ENCODE peak calls at places on chromosomes 3 and 15, in nine cellular contexts. O is fibroblast of lung, E is kidney, M is heart left ventricle, Z is lung, I is tibial artery, C is GM23338, V is PC-3, F is uterus. Q is an unnamed sample. For H3K4me1, the result is how much of the 10 kb centered on the place peaks cover.

GRCh38 chr3:42556089-42556632 is 25.6 kb downstream of the SEC22C start:
- DNase-seq in M (no peak), F (no peak), I (no peak), E (no peak), V (peak), O (no peak), Z (no peak), C (no peak), Q (no peak)

GRCh38 chr3:46710229-46710628 is 7.4 kb downstream of the PRSS50 start:
- DNase-seq in F (peak), Z (no peak), I (no peak), M (no peak), V (no peak), O (no peak), C (no peak), E (no peak), Q (no peak)

GRCh38 chr3:124107491-124107890 is 115.6 kb upstream of the ROPN1 start:
- DNase-seq in C (no peak), V (no peak), O (no peak), E (no peak), Z (no peak), I (no peak), M (peak), F (no peak), Q (no peak)

GRCh38 chr15:63403254-63403945 is 21.8 kb upstream of the CA12 start:
- DNase-seq in M (no peak), O (peak), I (no peak), V (peak), C (no peak), Z (no peak), E (no peak), F (no peak), Q (peak)

GRCh38 chr15:59492389-59493377 is 54.7 kb downstream of the FAM81A start:
- DNase-seq in M (peak), I (peak), V (peak), C (peak), F (peak), E (no peak), O (peak), Z (peak), Q (peak)

GRCh38 chr15:57780461-57780860 is 73.9 kb downstream of the POLR2M start:
- DNase-seq in Z (no peak), C (no peak), E (no peak), I (no peak), F (no peak), O (no peak), M (no peak), V (no peak), Q (no peak)

GRCh38 chr3:151214459-151214858 is 11.4 kb upstream of the GPR171 start:
- DNase-seq in I (no peak), V (no peak), C (peak), F (no peak), O (no peak), Z (no peak), M (no peak), E (no peak), Q (no peak)

GRCh38 chr3:71304684-71305083 is 278.8 kb downstream of the FOXP1 start:
- DNase-seq in I (peak), C (peak), E (no peak), M (no peak), V (peak), O (peak), F (peak), Z (no peak), Q (peak)

GRCh38 chr3:134361162-134361831 is 12.9 kb downstream of the AMOTL2 start:
- DNase-seq in E (peak), F (no peak), I (no peak), Z (no peak), O (no peak), C (no peak), V (no peak), M (peak), Q (no peak)

GRCh38 chr3:102176393-102176792 is 258.4 kb upstream of the ZPLD1 start:
- DNase-seq in E (no peak), Z (no peak), F (no peak), M (no peak), O (no peak), I (no peak), C (no peak), V (no peak), Q (no peak)

GRCh38 chr15:45139770-45140169 is 10.0 kb downstream of the DUOX1 start:
- DNase-seq in C (no peak), V (no peak), I (no peak), O (no peak), E (no peak), F (no peak), M (peak), Z (peak), Q (no peak)

GRCh38 chr3:169923831-169924230 is 12.5 kb downstream of the SAMD7 start:
- DNase-seq in C (no peak), Z (no peak), O (no peak), I (no peak), V (no peak), F (no peak), M (no peak), E (no peak), Q (no peak)

GRCh38 chr3:4752201-4753072 is 226.8 kb upstream of the BHLHE40 start:
- DNase-seq in O (no peak), V (no peak), I (no peak), M (no peak), Z (no peak), E (peak), C (no peak), F (no peak), Q (no peak)

GRCh38 chr3:61610316-61610715 is 48.9 kb downstream of the PTPRG start:
- DNase-seq in C (no peak), M (no peak), O (no peak), V (no peak), Z (no peak), I (no peak), E (no peak), F (no peak), Q (no peak)

GRCh38 chr3:108378153-108378951 is 82.0 kb downstream of the HHLA2 start:
- DNase-seq in I (no peak), M (no peak), O (no peak), F (no peak), Z (no peak), E (no peak), V (no peak), C (no peak), Q (no peak)

GRCh38 chr3:36381311-36381956 is 1.1 kb downstream of the STAC start:
- DNase-seq in O (no peak), Z (no peak), V (no peak), E (no peak), M (no peak), F (no peak), I (no peak), C (peak), Q (no peak)

GRCh38 chr3:123883656-123884257 is 375 bp downstream of the MYLK start:
- DNase-seq in O (peak), I (no peak), C (peak), F (peak), M (no peak), E (peak), V (no peak), Z (no peak), Q (peak)

GRCh38 chr15:70084461-70084860 is 13.3 kb downstream of the TLE3 start:
- DNase-seq in F (no peak), O (no peak), C (no peak), V (no peak), E (no peak), I (no peak), M (no peak), Z (no peak), Q (no peak)

GRCh38 chr3:152244156-152244888 is 24.4 kb upstream of the MBNL1 start:
- DNase-seq in C (no peak), O (no peak), M (no peak), V (no peak), Z (no peak), F (no peak), E (no peak), I (no peak), Q (no peak)

GRCh38 chr15:65309882-65310418 is 5.5 kb downstream of the RNU5B-1 start:
- DNase-seq in Z (no peak), V (no peak), C (no peak), E (peak), I (no peak), O (peak), M (no peak), F (no peak), Q (no peak)

GRCh38 chr3:40191850-40192448 is 117.6 kb upstream of the EIF1B start:
- DNase-seq in C (peak), V (peak), I (peak), M (peak), E (no peak), F (peak), Z (peak), O (peak), Q (no peak)

GRCh38 chr3:56837196-56837955 is 35.6 kb upstream of the ARHGEF3 start:
- DNase-seq in C (no peak), O (no peak), E (no peak), V (no peak), Z (no peak), F (no peak), I (no peak), M (no peak), Q (no peak)

GRCh38 chr3:156843071-156843808 is 17.1 kb downstream of the LEKR1 start:
- DNase-seq in M (no peak), Z (no peak), F (no peak), V (no peak), E (no peak), O (peak), C (no peak), I (no peak), Q (no peak)

GRCh38 chr3:156837130-156837529 is 11.0 kb downstream of the LEKR1 start:
- DNase-seq in O (no peak), E (no peak), M (no peak), Z (no peak), C (no peak), I (no peak), F (no peak), V (peak), Q (no peak)

GRCh38 chr3:156838035-156838434 is 11.9 kb downstream of the LEKR1 start:
- DNase-seq in I (no peak), V (no peak), Z (no peak), O (no peak), E (no peak), C (no peak), F (no peak), M (no peak), Q (no peak)

GRCh38 chr3:156840826-156841689 is 14.9 kb downstream of the LEKR1 start:
- DNase-seq in V (no peak), O (no peak), Z (no peak), F (no peak), E (no peak), I (no peak), M (no peak), C (no peak), Q (no peak)
- TF ChIP-seq CTCF in V (no peak), O (no peak), Z (no peak), F (no peak), E (no peak), I (no peak), M (no peak), C (no peak), Q (no peak)

DNA sequence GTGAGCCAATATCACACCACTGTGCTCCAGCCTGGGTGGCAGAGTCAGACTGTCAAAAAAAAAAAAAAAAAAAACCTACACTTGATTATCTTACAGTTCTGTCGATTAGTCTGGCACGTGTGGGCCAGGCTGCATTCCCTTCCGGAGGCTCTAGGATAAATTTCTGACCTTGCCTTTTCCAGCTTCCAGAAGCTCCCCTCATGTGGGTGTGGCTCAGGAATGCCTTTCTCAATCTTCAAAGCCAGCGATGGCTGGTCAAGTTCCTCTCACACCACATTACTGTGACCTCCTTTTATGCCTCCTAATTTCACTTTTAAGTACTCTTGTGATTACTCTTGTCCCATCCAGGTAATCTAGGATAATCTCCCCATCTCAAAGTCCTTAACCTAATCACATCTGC is 58.2 kb upstream of the DUT start:
- DNase-seq in F (no peak), Z (no peak), C (peak), V (no peak), O (no peak), I (no peak), E (no peak), M (no peak), Q (no peak)
- H3K4me1 ChIP-seq in F (under half), Z (under half), C (under half), V (under half), O (under half), I (under half), E (under half), M (under half), Q (under half)

DNA sequence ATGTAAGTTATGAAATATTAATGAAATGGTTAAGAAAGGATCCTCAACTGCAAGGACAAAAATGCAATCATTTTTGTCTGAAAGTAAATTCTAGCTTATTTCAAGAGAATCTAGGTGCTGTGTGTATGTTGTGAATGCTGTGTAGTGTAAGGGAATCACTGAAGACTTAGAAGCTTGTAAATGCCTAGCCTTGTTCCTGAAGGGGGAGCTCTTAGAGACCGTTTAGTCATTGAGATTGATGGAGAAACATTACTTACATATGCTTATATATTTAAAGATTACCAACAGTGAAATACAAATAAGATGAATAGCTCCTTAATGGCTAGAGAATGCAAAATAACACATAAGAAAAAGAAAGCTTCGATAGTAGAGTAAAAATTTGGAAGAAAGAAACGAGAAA is 67.9 kb downstream of the CNTN4 start:
- DNase-seq in O (no peak), M (no peak), F (no peak), E (no peak), I (no peak), Z (no peak), V (no peak), C (peak), Q (no peak)
- TF ChIP-seq CTCF in O (no peak), M (peak), F (no peak), E (no peak), I (no peak), Z (no peak), V (no peak), C (peak), Q (no peak)

DNA sequence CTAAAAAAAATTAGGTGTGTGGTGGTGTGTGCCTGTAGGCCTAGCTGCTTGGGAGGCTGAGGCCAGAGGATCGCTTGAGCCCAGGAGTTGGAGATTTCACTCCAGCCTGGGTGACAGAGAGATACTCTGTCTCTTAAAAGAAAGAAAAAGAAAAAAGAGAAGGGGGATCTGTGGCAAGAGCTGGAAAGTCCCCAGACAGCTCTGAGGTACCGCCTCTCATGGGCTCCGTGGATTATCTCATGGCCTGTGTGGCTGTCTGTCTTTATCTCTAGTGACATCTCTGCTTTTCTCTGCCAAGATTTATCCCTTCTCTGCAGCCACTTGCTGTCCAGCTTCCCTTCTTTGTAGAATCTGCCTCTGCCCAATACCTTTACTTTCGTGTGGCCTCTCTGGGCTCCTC is 5.7 kb downstream of the EXOSC7 start:
- DNase-seq in I (no peak), F (no peak), O (no peak), Z (no peak), M (no peak), C (no peak), V (no peak), E (no peak), Q (no peak)
- H3K4me1 ChIP-seq in I (half or more), F (under half), O (under half), Z (under half), M (under half), C (under half), V (half or more), E (under half), Q (under half)

GRCh38 chr3:171565671-171566070 is 105.5 kb upstream of the TNIK start:
- DNase-seq in Z (no peak), V (peak), F (no peak), E (no peak), M (no peak), I (no peak), O (peak), C (no peak), Q (no peak)

GRCh38 chr3:171564723-171565122 is 104.5 kb upstream of the TNIK start:
- DNase-seq in C (no peak), F (no peak), I (no peak), V (no peak), M (no peak), E (no peak), Z (no peak), O (no peak), Q (no peak)

GRCh38 chr3:171565133-171565532 is 104.9 kb upstream of the TNIK start:
- DNase-seq in V (peak), O (no peak), E (no peak), C (no peak), Z (no peak), I (no peak), M (no peak), F (no peak), Q (no peak)

GRCh38 chr3:171569571-171570132 is 109.4 kb upstream of the TNIK start:
- DNase-seq in O (no peak), Z (no peak), M (no peak), V (peak), C (no peak), F (no peak), I (no peak), E (no peak), Q (no peak)

DNA sequence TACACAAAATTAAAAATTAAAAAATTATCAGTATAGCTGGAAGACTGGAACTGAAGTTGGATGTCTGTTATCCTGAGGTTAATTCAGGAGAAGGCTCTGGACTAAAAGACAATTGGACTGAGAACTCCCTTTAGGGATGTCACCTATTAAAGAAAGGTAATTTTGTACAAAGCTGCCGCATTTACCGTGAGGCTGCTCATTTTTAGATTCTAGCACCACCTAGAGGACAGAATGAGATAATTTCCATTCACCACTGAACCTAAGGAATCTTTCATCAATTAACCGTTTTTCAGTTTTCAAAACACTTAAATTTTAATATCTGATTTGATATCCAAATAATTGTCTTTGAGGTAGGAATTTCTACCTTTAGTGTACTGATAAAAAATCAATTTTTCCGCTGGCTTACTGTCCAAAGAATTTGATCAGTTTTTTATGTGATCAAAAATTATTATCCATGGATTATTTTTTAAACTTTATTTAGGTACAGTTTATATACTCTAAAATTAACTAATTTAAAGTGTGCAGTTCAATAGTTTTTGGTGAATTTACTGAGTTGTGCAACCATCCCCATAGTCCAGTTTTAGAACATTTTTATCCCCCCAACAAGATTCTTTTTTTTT is 106.7 kb upstream of the TNIK start:
- DNase-seq in M (no peak), F (no peak), I (no peak), Z (no peak), E (no peak), C (peak), V (peak), O (peak), Q (no peak)
- TF ChIP-seq CTCF in M (peak), F (peak), I (peak), Z (peak), E (peak), C (peak), V (peak), O (peak), Q (peak)

DNA sequence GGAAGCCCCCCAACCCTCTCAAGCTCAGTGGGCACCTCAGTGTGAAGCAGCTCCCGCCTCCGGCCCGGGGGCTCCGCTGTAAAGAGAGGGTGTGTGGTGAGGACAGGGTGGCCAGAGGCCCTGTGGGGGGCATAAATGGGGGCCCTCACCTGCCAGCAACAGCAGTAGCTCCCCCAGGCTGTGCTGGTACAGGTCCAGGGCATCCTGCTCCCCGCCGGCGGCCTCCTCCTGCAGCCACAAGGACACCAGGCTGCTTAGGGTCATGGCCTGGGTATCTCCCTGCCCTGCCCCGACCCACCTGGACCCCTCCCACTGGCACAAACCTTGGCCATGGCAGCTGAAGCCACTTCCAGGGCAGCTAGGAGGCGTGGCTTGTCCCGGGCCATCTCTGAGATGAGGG is 4.8 kb downstream of the ULK3 start:
- DNase-seq in V (no peak), C (no peak), Z (no peak), I (no peak), O (no peak), M (no peak), E (no peak), F (no peak), Q (no peak)
- H3K4me1 ChIP-seq in V (under half), C (under half), Z (under half), I (under half), O (under half), M (under half), E (under half), F (under half), Q (under half)

DNA sequence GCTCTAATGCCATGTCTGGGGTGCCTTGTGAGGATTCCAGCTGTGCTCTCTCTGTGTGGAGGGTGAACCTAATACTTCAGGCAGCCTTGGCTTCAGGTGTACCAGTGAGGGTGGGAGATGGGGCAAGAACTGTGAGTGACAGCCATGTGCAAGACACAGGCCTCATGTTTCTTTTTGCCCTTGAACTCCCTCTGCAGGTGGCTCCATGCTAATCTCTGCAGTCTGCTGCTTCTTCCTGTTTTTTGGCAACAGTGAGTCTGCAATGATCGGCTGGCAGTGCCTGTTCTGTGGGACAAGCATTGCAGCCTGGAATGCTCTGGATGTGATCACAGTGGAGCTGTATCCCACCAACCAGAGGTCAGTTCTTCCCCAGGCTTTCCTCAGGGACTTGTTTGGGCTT is 189.3 kb downstream of the SV2B start:
- DNase-seq in Z (no peak), C (peak), F (no peak), O (no peak), I (no peak), M (no peak), V (no peak), E (no peak), Q (no peak)
- TF ChIP-seq CTCF in Z (no peak), C (peak), F (no peak), O (no peak), I (no peak), M (no peak), V (peak), E (no peak), Q (no peak)